ENCODE peak calls at places on chromosome 5, in five cellular contexts. One of them, this sample, is unnamed.
A peak's percentile ranks its signal among the peaks of the same experiment; 100 is the strongest.

GRCh38 chr5:157271740-157272271 is 5.9 kb downstream of the CYFIP2 start:
- DNase-seq in mucosa of gallbladder: peak; percentile 50
- DNase-seq in activated T-cell treated with anti-CD3 and anti-CD28 coated beads, Interleukin-2, amount 50 U/mL, for 1 hour: peak; percentile 79
- DNase-seq in GM23338: no peak
- DNase-seq in mesenchymal stem cell: no peak
- DNase-seq in this sample: peak; percentile 97

GRCh38 chr5:142845402-142845901 is 75.3 kb downstream of the ARHGAP26 start:
- DNase-seq in mucosa of gallbladder: no peak
- DNase-seq in activated T-cell treated with anti-CD3 and anti-CD28 coated beads, Interleukin-2, amount 50 U/mL, for 1 hour: no peak
- DNase-seq in GM23338: no peak
- DNase-seq in mesenchymal stem cell: no peak
- DNase-seq in this sample: no peak

GRCh38 chr5:62533597-62533996 is 45.0 kb upstream of the LRRC70 start:
- DNase-seq in mucosa of gallbladder: no peak
- DNase-seq in activated T-cell treated with anti-CD3 and anti-CD28 coated beads, Interleukin-2, amount 50 U/mL, for 1 hour: no peak
- DNase-seq in GM23338: no peak
- DNase-seq in mesenchymal stem cell: no peak
- DNase-seq in this sample: no peak

GRCh38 chr5:39116347-39116899 is 42.2 kb upstream of the RICTOR start:
- DNase-seq in mucosa of gallbladder: no peak
- DNase-seq in activated T-cell treated with anti-CD3 and anti-CD28 coated beads, Interleukin-2, amount 50 U/mL, for 1 hour: no peak
- DNase-seq in GM23338: no peak
- DNase-seq in mesenchymal stem cell: no peak
- DNase-seq in this sample: no peak

GRCh38 chr5:126492939-126493338 is 69.7 kb downstream of the GRAMD2B start:
- DNase-seq in mucosa of gallbladder: no peak
- DNase-seq in activated T-cell treated with anti-CD3 and anti-CD28 coated beads, Interleukin-2, amount 50 U/mL, for 1 hour: no peak
- DNase-seq in GM23338: peak; percentile 47
- DNase-seq in mesenchymal stem cell: no peak
- DNase-seq in this sample: no peak

GRCh38 chr5:14256756-14257393 is 113.7 kb downstream of the TRIO start:
- DNase-seq in mucosa of gallbladder: no peak
- DNase-seq in activated T-cell treated with anti-CD3 and anti-CD28 coated beads, Interleukin-2, amount 50 U/mL, for 1 hour: no peak
- DNase-seq in GM23338: no peak
- DNase-seq in mesenchymal stem cell: no peak
- DNase-seq in this sample: no peak

GRCh38 chr5:178351950-178352349 is 119.3 kb upstream of the PHYKPL start:
- DNase-seq in mucosa of gallbladder: no peak
- DNase-seq in activated T-cell treated with anti-CD3 and anti-CD28 coated beads, Interleukin-2, amount 50 U/mL, for 1 hour: no peak
- DNase-seq in GM23338: no peak
- DNase-seq in mesenchymal stem cell: no peak
- DNase-seq in this sample: no peak

GRCh38 chr5:148808864-148809642 is 17.4 kb upstream of the ADRB2 start:
- DNase-seq in mucosa of gallbladder: no peak
- DNase-seq in activated T-cell treated with anti-CD3 and anti-CD28 coated beads, Interleukin-2, amount 50 U/mL, for 1 hour: no peak
- DNase-seq in GM23338: no peak
- DNase-seq in mesenchymal stem cell: no peak
- DNase-seq in this sample: peak; percentile 36

GRCh38 chr5:3226171-3226570 is 369.5 kb upstream of the IRX1 start:
- DNase-seq in mucosa of gallbladder: no peak
- DNase-seq in activated T-cell treated with anti-CD3 and anti-CD28 coated beads, Interleukin-2, amount 50 U/mL, for 1 hour: no peak
- DNase-seq in GM23338: no peak
- DNase-seq in mesenchymal stem cell: no peak
- DNase-seq in this sample: no peak

GRCh38 chr5:32785639-32786216 is 74.6 kb downstream of the NPR3 start:
- DNase-seq in mucosa of gallbladder: no peak
- DNase-seq in activated T-cell treated with anti-CD3 and anti-CD28 coated beads, Interleukin-2, amount 50 U/mL, for 1 hour: no peak
- DNase-seq in GM23338: no peak
- DNase-seq in mesenchymal stem cell: peak; percentile 21
- DNase-seq in this sample: no peak

GRCh38 chr5:103120607-103121200 is 603 bp downstream of the PPIP5K2 start:
- DNase-seq in mucosa of gallbladder: no peak
- DNase-seq in activated T-cell treated with anti-CD3 and anti-CD28 coated beads, Interleukin-2, amount 50 U/mL, for 1 hour: no peak
- DNase-seq in GM23338: peak; percentile 39
- DNase-seq in mesenchymal stem cell: peak; percentile 38
- DNase-seq in this sample: no peak